ENCODE peak calls at places on chromosomes 13 and 19, in four cellular contexts. W is HCT116, T is HepG2, K is K562. V is an unnamed sample.
A peak's percentile ranks its signal among the peaks of the same experiment; 100 is the strongest.

GRCh38 chr13:31540316-31540715 is 199.0 kb upstream of the RXFP2 start:
- DNase-seq in W (no peak), K (no peak), T (no peak), V (no peak)

GRCh38 chr19:7986321-7987083 is 18.9 kb downstream of the ELAVL1 start:
- DNase-seq in W (no peak), T (no peak), K (no peak), V (no peak)

GRCh38 chr19:16024266-16025107 is 51.8 kb upstream of the TPM4 start:
- DNase-seq in K (no peak), T (no peak), W (no peak), V (no peak)

GRCh38 chr13:73261739-73262216 is 203.0 kb downstream of the KLF5 start:
- DNase-seq in K (no peak), W (no peak), T (no peak), V (no peak)

GRCh38 chr13:110991991-110992508 is 77.2 kb upstream of the ANKRD10 start:
- DNase-seq in K (no peak), T (no peak), W (no peak), V (no peak)

GRCh38 chr13:80504453-80504852 is 163.5 kb upstream of the SPRY2 start:
- DNase-seq in K (no peak), T (no peak), W (no peak), V (no peak)

GRCh38 chr13:110070511-110071120 is 236.3 kb downstream of the COL4A1 start:
- DNase-seq in T (no peak), K (no peak), W (no peak), V (no peak)

GRCh38 chr13:66835040-66835628 is 395.0 kb downstream of the PCDH9 start:
- DNase-seq in W (no peak), K (peak; percentile 8), T (peak; percentile 24), V (no peak)

GRCh38 chr13:95155504-95155903 is 145.7 kb downstream of the ABCC4 start:
- DNase-seq in W (no peak), T (no peak), K (no peak), V (no peak)

GRCh38 chr13:110772091-110772984 is 58.8 kb downstream of the ING1 start:
- DNase-seq in K (no peak), W (no peak), T (no peak), V (no peak)

GRCh38 chr19:50858896-50859295 is 4.2 kb downstream of the KLK3 start:
- DNase-seq in K (peak; percentile 21), T (no peak), W (no peak), V (no peak)

GRCh38 chr19:52170863-52171320 is 529 bp downstream of the ZNF836 start:
- DNase-seq in K (no peak), T (no peak), W (no peak), V (peak; percentile 73)

GRCh38 chr19:13705201-13705600 is 59.1 kb upstream of the MRI1 start:
- DNase-seq in W (no peak), K (no peak), T (no peak), V (no peak)

GRCh38 chr13:97629601-97630272 is 195.8 kb downstream of the RAP2A start:
- DNase-seq in T (no peak), K (no peak), W (no peak), V (no peak)

GRCh38 chr13:47126432-47126831 is 229.6 kb upstream of the HTR2A start:
- DNase-seq in T (no peak), W (no peak), K (no peak), V (no peak)

GRCh38 chr19:37243206-37243632 is 25.2 kb downstream of the ZNF383 start:
- DNase-seq in K (no peak), T (no peak), W (no peak), V (no peak)

GRCh38 chr13:45434556-45435371 is 16.6 kb upstream of the SLC25A30 start:
- DNase-seq in T (peak; percentile 89), K (no peak), W (no peak), V (no peak)

DNA sequence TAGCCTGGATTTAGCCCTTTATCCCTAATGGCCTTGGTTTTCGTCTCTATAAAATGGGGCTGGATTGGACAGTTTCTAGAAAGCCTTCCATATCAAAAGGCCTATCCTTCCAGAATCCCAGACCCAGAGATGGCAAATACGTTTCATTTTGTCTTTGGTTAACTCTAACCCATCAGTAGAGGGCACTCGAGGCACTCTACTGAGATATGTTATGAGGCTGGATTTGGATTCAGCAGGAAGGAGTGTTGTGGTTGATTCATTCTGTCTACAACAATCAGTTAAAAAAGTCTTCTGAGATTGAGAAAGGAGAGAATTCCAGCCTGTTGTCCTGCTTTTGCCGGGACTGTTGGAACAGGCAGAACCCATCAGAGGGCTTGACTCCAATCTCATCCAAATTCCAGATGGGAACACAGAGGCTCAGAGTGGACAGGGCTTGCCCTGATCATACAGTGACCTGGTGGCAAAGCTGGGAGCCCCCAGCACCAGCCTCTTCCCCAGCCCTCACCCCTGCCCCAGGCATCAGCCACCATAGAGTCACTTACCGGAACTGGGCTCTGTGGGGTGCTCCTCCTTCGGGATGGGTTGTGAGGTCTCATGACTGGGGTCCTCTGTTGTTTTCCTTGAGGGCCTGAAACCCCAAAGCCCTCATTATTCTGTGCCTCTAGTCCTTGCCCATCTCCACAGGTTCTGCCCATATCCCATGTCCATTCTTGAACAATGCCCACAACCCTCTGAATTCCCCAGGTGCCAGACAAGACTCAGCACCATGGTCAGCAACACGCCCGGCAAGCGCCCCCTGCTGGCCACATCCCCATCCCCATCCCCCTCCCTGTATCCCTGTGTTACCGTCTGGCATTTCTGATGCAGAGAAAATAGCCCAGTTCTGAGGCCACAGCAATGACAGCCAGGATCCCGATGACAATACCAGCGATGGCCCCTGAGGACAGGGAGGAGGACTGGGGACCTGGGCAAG is 12.3 kb upstream of the ZNF180 start:
- DNase-seq in K (peak; percentile 78), W (peak; percentile 24), T (peak; percentile 36), V (peak; percentile 87)
- TF ChIP-seq FOSL1 in K (no peak), W (no peak), T (no peak), V (no peak)

DNA sequence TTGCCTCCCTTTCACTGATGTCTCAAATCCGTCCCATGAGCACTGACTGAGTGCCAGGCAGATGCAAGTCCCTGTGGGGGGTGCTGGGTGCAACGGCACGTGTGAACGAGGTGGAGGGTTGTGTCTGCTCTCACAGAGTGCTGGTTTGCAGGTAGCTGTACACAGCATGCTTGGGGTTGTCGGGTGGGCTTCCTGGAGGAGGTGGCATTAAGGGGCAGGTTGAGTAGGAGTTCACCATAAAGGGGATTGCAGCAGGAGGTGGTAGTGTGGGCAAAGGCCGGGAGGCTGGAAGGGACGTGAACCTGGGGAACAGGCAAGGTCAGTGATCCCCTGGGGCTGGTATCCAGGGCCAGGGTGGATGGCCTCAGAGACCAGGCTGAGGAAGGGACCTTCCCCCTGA is 17.2 kb downstream of the COLGALT1 start:
- DNase-seq in W (no peak), T (no peak), K (no peak), V (no peak)
- TF ChIP-seq FOSL1 in W (no peak), T (no peak), K (no peak), V (no peak)

DNA sequence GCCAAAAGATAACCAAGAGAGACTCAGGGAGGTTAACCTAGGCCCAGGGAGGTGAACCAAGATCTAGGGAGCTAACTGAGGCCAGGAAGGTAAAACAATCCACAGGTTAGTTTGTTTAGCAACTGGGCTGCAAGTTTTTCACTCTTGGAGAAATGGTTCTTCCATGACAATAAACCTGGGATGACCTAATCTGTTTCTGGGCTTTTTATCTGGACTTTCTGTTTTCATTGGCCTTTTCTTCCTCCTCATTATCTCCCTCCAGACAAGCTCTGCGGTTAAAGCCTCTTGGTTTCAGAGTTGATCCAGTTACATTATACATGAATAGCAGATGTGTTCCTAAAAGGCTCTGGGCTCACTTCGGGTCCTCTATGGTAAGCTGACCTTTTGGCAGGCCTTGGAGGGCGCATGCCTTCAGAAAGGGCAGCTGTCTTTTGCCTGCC is 44.2 kb downstream of the PCDH8 start:
- DNase-seq in T (no peak), W (no peak), K (no peak), V (no peak)
- TF ChIP-seq FOSL1 in T (no peak), W (no peak), K (no peak), V (no peak)

GRCh38 chr19:38975861-38976271 is 324 bp upstream of the FBXO17 start:
- DNase-seq in W (no peak), T (peak; percentile 60), K (no peak), V (no peak)
- TF ChIP-seq FOSL1 in W (no peak), T (no peak), K (no peak), V (no peak)

DNA sequence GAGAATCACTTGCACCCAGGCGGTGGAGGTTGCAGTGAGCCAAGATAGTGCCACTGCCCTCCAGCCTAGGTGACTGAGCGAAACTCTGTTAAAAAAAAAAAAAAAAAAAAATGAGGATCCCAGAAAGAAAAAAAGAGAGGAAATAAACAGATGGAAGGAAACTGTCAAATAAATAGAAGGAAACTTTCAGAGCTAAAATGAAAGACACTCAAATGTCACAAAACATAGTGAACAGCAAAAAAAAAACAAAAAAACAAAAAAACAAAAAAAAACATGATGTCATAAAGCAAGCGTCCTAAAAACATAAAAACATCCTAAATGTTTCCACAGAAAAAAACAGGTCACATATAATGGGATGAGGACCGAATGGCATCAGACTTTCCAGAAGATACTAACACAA is 15.0 kb downstream of the MLLT1 start:
- DNase-seq in T (no peak), W (no peak), K (no peak), V (no peak)
- TF ChIP-seq FOSL1 in T (no peak), W (no peak), K (no peak), V (no peak)

GRCh38 chr13:19266979-19267378 is 85.4 kb upstream of the TUBA3C start:
- DNase-seq in T (no peak), K (no peak), W (no peak), V (no peak)
- TF ChIP-seq FOSL1 in T (no peak), K (no peak), W (no peak), V (no peak)

GRCh38 chr13:106963151-106963550 is 395.2 kb upstream of the ARGLU1 start:
- DNase-seq in K (no peak), W (no peak), T (no peak), V (no peak)

GRCh38 chr13:106961219-106961618 is 393.3 kb upstream of the ARGLU1 start:
- DNase-seq in K (no peak), T (no peak), W (no peak), V (no peak)

GRCh38 chr13:106958690-106959089 is 390.8 kb upstream of the ARGLU1 start:
- DNase-seq in T (peak; percentile 7), W (no peak), K (no peak), V (no peak)
- TF ChIP-seq FOSL1 in T (no peak), W (no peak), K (no peak), V (no peak)

V was measured in H1.